ENCODE peak calls at places on chromosomes 4 and X, in ten cellular contexts. C is tibial artery, Z is AG10803, X is body of pancreas, M is upper lobe of left lung, I is spleen, W is nephron progenitor cell, L is kidney epithelial cell, U is WTC11, Q is thoracic aorta. O is an unnamed sample.

GRCh38 chrX:153647461-153648357 is 706 bp downstream of the DUSP9 start:
- DNase-seq in C (peak), Z (no peak), X (no peak), M (peak), I (peak), W (no peak), L (no peak), U (no peak), Q (no peak), O (peak)

GRCh38 chrX:2642146-2642545 is 48.9 kb upstream of the CD99 start:
- DNase-seq in C (no peak), Z (no peak), X (no peak), M (no peak), I (no peak), W (no peak), L (no peak), U (no peak), Q (no peak), O (no peak)

GRCh38 chr4:47930971-47931804 is 16.8 kb upstream of the NFXL1 start:
- DNase-seq in C (no peak), Z (peak), X (no peak), M (no peak), I (no peak), W (no peak), L (no peak), U (no peak), Q (no peak), O (no peak)

GRCh38 chr4:14560577-14560976 is 441.7 kb upstream of the CPEB2 start:
- DNase-seq in C (no peak), Z (no peak), X (no peak), M (no peak), I (no peak), W (no peak), L (no peak), U (no peak), Q (no peak), O (no peak)

GRCh38 chrX:51892921-51893745 is at the start of gene MAGED1:
- DNase-seq in C (peak), Z (peak), X (peak), M (peak), I (peak), W (peak), L (peak), U (peak), Q (peak), O (peak)

GRCh38 chrX:2928127-2928582 is 984 bp downstream of the ARSD start:
- DNase-seq in C (peak), Z (no peak), X (peak), M (peak), I (peak), W (peak), L (peak), U (peak), Q (peak), O (no peak)

GRCh38 chr4:55727746-55728145 is 91.6 kb upstream of the NMU start:
- DNase-seq in C (no peak), Z (no peak), X (no peak), M (no peak), I (no peak), W (no peak), L (no peak), U (no peak), Q (no peak), O (no peak)

GRCh38 chr4:100582146-100582545 is 64.3 kb upstream of the EMCN start:
- DNase-seq in C (no peak), Z (no peak), X (no peak), M (no peak), I (no peak), W (peak), L (no peak), U (no peak), Q (no peak), O (no peak)

GRCh38 chr4:177371452-177371851 is 61.8 kb downstream of the NEIL3 start:
- DNase-seq in C (no peak), Z (no peak), X (no peak), M (no peak), I (no peak), W (no peak), L (no peak), U (no peak), Q (no peak), O (no peak)

GRCh38 chr4:145531193-145531592 is 49.5 kb downstream of the SMAD1 start:
- DNase-seq in C (no peak), Z (no peak), X (no peak), M (no peak), I (no peak), W (no peak), L (no peak), U (no peak), Q (no peak), O (no peak)

GRCh38 chr4:25020240-25020639 is 10.5 kb downstream of the LGI2 start:
- DNase-seq in C (no peak), Z (peak), X (no peak), M (no peak), I (no peak), W (no peak), L (no peak), U (no peak), Q (no peak), O (no peak)

GRCh38 chrX:15564981-15565579 is 35.7 kb downstream of the ACE2 start:
- DNase-seq in C (peak), Z (peak), X (peak), M (no peak), I (no peak), W (peak), L (no peak), U (peak), Q (no peak), O (no peak)

GRCh38 chr4:182306792-182307507 is 63.7 kb downstream of the TENM3 start:
- DNase-seq in C (no peak), Z (peak), X (no peak), M (no peak), I (no peak), W (no peak), L (no peak), U (no peak), Q (no peak), O (no peak)

GRCh38 chr4:147822128-147822527 is 90.2 kb downstream of the ARHGAP10 start:
- DNase-seq in C (peak), Z (peak), X (peak), M (no peak), I (no peak), W (no peak), L (no peak), U (no peak), Q (no peak), O (peak)

GRCh38 chr4:15318621-15319348 is 109.0 kb upstream of the C1QTNF7 start:
- DNase-seq in C (no peak), Z (peak), X (no peak), M (no peak), I (no peak), W (no peak), L (no peak), U (no peak), Q (no peak), O (no peak)

GRCh38 chr4:113776016-113776415 is 14.5 kb upstream of the CAMK2D start:
- DNase-seq in C (no peak), Z (no peak), X (no peak), M (no peak), I (no peak), W (no peak), L (no peak), U (no peak), Q (no peak), O (no peak)

GRCh38 chr4:106149911-106150310 is 166.1 kb downstream of the TBCK start:
- DNase-seq in C (no peak), Z (no peak), X (no peak), M (no peak), I (no peak), W (no peak), L (no peak), U (no peak), Q (no peak), O (no peak)

GRCh38 chr4:144734522-144734921 is 88.6 kb downstream of the HHIP start:
- DNase-seq in C (no peak), Z (peak), X (no peak), M (no peak), I (no peak), W (peak), L (peak), U (peak), Q (no peak), O (no peak)

GRCh38 chr4:184534511-184535391 is 60.4 kb upstream of the IRF2 start:
- DNase-seq in C (no peak), Z (peak), X (no peak), M (no peak), I (no peak), W (no peak), L (no peak), U (no peak), Q (no peak), O (no peak)

GRCh38 chr4:40180356-40180755 is 16.5 kb upstream of the RHOH start:
- DNase-seq in C (no peak), Z (peak), X (no peak), M (no peak), I (no peak), W (no peak), L (peak), U (no peak), Q (no peak), O (no peak)

GRCh38 chrX:148961990-148962389 is 461.6 kb downstream of the AFF2 start:
- DNase-seq in C (no peak), Z (no peak), X (no peak), M (no peak), I (no peak), W (no peak), L (no peak), U (no peak), Q (no peak), O (no peak)

GRCh38 chr4:144494280-144494679 is 151.7 kb upstream of the HHIP start:
- DNase-seq in C (no peak), Z (no peak), X (no peak), M (no peak), I (no peak), W (no peak), L (no peak), U (no peak), Q (no peak), O (no peak)

GRCh38 chr4:12926189-12927066 is 557.7 kb downstream of the RAB28 start:
- DNase-seq in C (no peak), Z (no peak), X (no peak), M (no peak), I (no peak), W (peak), L (no peak), U (no peak), Q (no peak), O (no peak)

GRCh38 chrX:3697701-3698279 is 15.7 kb downstream of the PRKX start:
- DNase-seq in C (peak), Z (peak), X (peak), M (no peak), I (no peak), W (peak), L (peak), U (no peak), Q (peak), O (no peak)

GRCh38 chr4:129929984-129930383 is 834.0 kb downstream of the C4orf33 start:
- DNase-seq in C (no peak), Z (no peak), X (no peak), M (no peak), I (peak), W (no peak), L (no peak), U (no peak), Q (no peak), O (no peak)

GRCh38 chr4:24855741-24856140 is 57.1 kb downstream of the CCDC149 start:
- DNase-seq in C (no peak), Z (peak), X (no peak), M (no peak), I (no peak), W (no peak), L (no peak), U (no peak), Q (no peak), O (no peak)

GRCh38 chr4:182697094-182697493 is 220.1 kb downstream of the DCTD start:
- DNase-seq in C (no peak), Z (no peak), X (no peak), M (no peak), I (no peak), W (no peak), L (no peak), U (no peak), Q (no peak), O (no peak)

GRCh38 chrX:10159069-10159468 is 2.3 kb downstream of the CLCN4 start:
- DNase-seq in C (no peak), Z (no peak), X (no peak), M (no peak), I (no peak), W (no peak), L (no peak), U (no peak), Q (no peak), O (no peak)

DNA sequence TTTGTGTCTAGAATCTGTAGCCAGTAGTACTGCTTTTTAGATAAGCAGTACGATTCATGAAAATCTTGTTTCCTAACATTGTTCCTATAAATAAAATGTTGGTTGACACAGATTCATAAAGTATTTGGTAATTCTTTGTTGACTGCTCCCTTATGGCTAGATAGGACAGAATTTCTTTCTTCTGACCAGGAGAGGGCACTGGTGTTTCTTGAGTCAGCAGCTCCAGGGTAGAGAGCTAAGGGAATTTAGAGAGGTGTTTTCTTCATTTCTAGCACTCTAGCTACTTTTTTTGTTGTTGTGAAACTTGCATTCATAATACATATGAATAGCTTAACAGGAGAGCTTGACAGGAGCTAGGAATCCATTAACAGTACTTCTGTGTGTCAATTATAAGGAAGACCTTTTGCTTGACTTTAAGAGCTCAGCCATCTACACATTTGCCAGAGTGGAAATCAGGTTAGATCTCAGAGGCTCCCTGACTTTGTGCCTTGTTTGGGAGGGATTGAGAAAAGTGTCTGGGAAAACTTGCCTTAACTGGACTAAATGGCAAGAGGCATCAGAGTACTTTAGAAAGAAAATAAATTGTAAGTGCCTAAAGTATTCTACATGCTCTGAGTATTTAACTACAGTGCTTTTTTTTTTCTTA is 756.1 kb downstream of the SH3BGRL start:
- DNase-seq in C (no peak), Z (no peak), X (no peak), M (no peak), I (no peak), W (no peak), L (no peak), U (no peak), Q (no peak), O (no peak)
- TF ChIP-seq CTCF in C (peak), Z (no peak), X (no peak), M (no peak), I (no peak), W (no peak), L (peak), U (no peak), Q (no peak), O (no peak)

GRCh38 chr4:51890760-51891159 is 47.8 kb downstream of the DCUN1D4 start:
- DNase-seq in C (no peak), Z (no peak), X (no peak), M (no peak), I (no peak), W (no peak), L (no peak), U (no peak), Q (no peak), O (no peak)
- TF ChIP-seq CTCF in C (no peak), Z (no peak), X (no peak), M (no peak), I (no peak), W (no peak), L (no peak), U (no peak), Q (no peak), O (no peak)

DNA sequence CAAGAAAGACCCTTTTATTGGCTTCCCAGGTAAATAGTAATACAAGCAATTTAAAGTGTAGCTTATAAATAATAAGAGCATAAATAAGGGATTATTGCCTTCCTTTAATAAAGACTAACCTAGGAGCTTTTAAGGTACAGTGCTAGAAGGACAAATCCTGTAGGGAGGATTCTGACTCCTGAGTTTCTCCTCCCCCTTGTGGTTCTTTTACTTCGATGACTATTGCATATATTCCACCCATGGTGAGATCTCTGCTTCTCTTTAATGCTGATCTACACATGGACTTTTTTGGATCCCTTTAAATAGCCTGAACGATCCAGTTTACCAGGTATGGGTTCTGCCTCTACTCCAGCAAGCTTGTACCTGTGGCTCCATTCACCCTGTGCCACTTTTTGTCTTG is 2.5 kb downstream of the GALNT7 start:
- DNase-seq in C (no peak), Z (no peak), X (no peak), M (no peak), I (no peak), W (no peak), L (no peak), U (no peak), Q (no peak), O (no peak)
- TF ChIP-seq CTCF in C (no peak), Z (peak), X (no peak), M (no peak), I (no peak), W (no peak), L (peak), U (no peak), Q (peak), O (no peak)

GRCh38 chr4:103429283-103429682 is 231.1 kb upstream of the CENPE start:
- DNase-seq in C (no peak), Z (no peak), X (no peak), M (no peak), I (no peak), W (peak), L (no peak), U (peak), Q (no peak), O (no peak)
- TF ChIP-seq CTCF in C (no peak), Z (no peak), X (no peak), M (no peak), I (no peak), W (peak), L (peak), U (peak), Q (no peak), O (no peak)

DNA sequence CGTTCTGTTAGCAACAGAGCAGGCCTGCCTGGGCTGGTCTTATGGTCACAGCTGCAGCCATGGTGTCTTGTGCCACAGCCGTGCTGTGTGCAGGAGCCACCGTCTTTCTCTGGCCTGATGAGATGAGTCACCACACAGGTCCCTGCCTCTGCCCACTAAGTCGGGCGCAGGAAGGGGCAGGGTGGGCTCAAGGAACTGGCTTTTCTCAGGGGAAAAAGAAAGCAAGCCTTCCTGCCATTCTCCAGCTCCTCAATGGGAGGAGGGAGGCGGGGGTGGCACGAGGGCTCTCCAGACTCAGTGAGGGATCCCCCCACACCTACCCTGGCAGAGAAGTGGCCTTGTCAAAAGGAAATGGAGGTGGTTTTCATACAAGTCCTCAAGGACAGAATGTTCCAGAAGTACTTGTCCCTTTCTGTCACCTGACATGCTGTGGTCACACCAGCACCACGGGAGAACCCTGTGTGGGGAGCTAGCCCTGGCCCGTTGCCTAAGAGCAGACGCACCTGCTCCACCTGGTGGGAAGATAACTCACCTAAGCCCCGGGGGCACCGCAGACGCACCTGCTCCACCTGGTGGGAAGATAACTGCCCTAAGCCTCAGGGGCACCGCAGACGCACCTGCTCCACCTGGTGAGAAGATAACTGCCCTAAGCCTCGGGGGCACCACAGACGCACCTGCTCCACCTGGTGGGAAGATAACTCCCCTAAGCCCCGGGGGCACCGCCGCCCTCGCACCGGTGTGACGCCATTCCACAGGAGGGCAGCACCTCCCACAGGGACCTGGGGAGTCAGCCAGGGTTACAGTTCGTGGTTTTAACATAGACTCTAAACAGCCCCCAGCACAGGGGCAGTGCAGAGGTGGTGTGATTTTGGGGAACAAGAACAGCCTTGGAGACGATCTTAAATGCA is 18.5 kb downstream of the UVSSA start:
- DNase-seq in C (no peak), Z (no peak), X (peak), M (peak), I (peak), W (no peak), L (no peak), U (peak), Q (no peak), O (no peak)
- TF ChIP-seq CTCF in C (no peak), Z (no peak), X (no peak), M (no peak), I (no peak), W (no peak), L (no peak), U (no peak), Q (no peak), O (no peak)

GRCh38 chr4:16889945-16890344 is 8.5 kb downstream of the LDB2 start:
- DNase-seq in C (no peak), Z (no peak), X (no peak), M (no peak), I (no peak), W (no peak), L (no peak), U (no peak), Q (no peak), O (no peak)

GRCh38 chr4:16881151-16881884 is 17.1 kb downstream of the LDB2 start:
- DNase-seq in C (no peak), Z (no peak), X (no peak), M (no peak), I (no peak), W (no peak), L (no peak), U (no peak), Q (no peak), O (no peak)

GRCh38 chr4:16883816-16884215 is 14.6 kb downstream of the LDB2 start:
- DNase-seq in C (no peak), Z (no peak), X (no peak), M (no peak), I (no peak), W (no peak), L (no peak), U (no peak), Q (no peak), O (no peak)

GRCh38 chr4:16887887-16888286 is 10.6 kb downstream of the LDB2 start:
- DNase-seq in C (no peak), Z (no peak), X (no peak), M (no peak), I (no peak), W (no peak), L (no peak), U (no peak), Q (no peak), O (no peak)

GRCh38 chr4:16884673-16885460 is 13.6 kb downstream of the LDB2 start:
- DNase-seq in C (no peak), Z (no peak), X (no peak), M (no peak), I (no peak), W (no peak), L (no peak), U (no peak), Q (no peak), O (no peak)
- TF ChIP-seq CTCF in C (no peak), Z (peak), X (no peak), M (no peak), I (no peak), W (no peak), L (no peak), U (peak), Q (no peak), O (no peak)

DNA sequence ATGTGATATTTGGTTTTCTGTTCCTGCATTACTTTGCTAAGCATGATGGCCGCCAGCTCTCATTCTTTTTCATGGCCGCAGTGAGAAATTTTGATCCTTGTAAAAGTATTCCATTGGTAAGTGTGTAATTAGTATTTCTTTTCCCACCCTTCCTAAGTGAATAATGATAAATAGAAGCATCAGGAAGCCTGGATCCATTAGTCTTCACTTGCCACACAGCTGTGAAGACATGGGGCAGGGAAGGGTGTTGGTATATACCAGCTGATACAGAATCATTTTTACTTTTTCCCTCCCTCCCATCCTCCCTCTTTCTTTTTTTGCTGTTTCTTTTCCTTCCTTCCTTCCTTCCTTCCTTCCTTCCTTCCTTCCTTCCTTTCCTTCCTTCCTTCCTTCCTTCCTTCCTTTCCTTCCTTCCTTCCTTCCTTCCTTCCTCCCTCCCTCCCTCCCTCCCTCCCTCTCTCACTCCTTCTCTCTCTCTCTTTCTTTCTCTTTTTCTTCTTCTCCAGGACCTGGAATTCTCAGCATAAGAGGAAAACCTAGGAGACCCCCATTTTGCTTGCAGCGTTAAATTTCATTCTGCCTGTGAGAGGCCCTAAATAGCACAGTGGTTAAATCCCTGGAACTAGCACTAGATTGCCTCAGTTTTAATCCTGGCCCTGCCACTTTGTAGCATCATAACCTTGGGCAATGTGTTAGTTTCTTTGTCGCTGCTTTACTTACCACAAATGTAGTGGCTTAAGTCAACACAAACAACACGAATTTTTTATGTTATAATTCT is 1.4 kb upstream of the NR0B1 start:
- DNase-seq in C (no peak), Z (no peak), X (no peak), M (no peak), I (no peak), W (no peak), L (no peak), U (no peak), Q (no peak), O (no peak)
- TF ChIP-seq CTCF in C (no peak), Z (no peak), X (no peak), M (no peak), I (no peak), W (no peak), L (no peak), U (no peak), Q (no peak), O (no peak)